ENCODE peak calls at places on chromosomes 6 and 20, in four cellular contexts. One of them, this sample, is unnamed.

GRCh38 chr6:116005508-116005855 is 55.2 kb downstream of the FRK start:
- DNase-seq in SW480: no peak
- DNase-seq in epithelial cell of esophagus: no peak
- DNase-seq in hepatocyte: peak; percentile 8
- DNase-seq in this sample: no peak

GRCh38 chr6:12288211-12288618 is 1.9 kb upstream of the EDN1 start:
- DNase-seq in SW480: no peak
- DNase-seq in epithelial cell of esophagus: peak; percentile 77
- DNase-seq in hepatocyte: no peak
- DNase-seq in this sample: no peak

GRCh38 chr6:30483677-30484279 is 5.5 kb upstream of the HLA-E start:
- DNase-seq in SW480: peak; percentile 49
- DNase-seq in epithelial cell of esophagus: peak; percentile 73
- DNase-seq in hepatocyte: peak; percentile 70
- DNase-seq in this sample: no peak

GRCh38 chr6:91669154-91669903 is 1082.5 kb upstream of the MAP3K7 start:
- DNase-seq in SW480: no peak
- DNase-seq in epithelial cell of esophagus: no peak
- DNase-seq in hepatocyte: no peak
- DNase-seq in this sample: no peak

GRCh38 chr20:50192364-50193168 is 1.9 kb downstream of the CEBPB start:
- DNase-seq in SW480: peak; percentile 98
- DNase-seq in epithelial cell of esophagus: peak; percentile 95
- DNase-seq in hepatocyte: peak; percentile 93
- DNase-seq in this sample: peak; percentile 94

GRCh38 chr20:34708621-34709043 is 4.5 kb downstream of the TP53INP2 start:
- DNase-seq in SW480: peak; percentile 66
- DNase-seq in epithelial cell of esophagus: peak; percentile 47
- DNase-seq in hepatocyte: peak; percentile 63
- DNase-seq in this sample: no peak

GRCh38 chr20:4252005-4252404 is 236.6 kb upstream of the RNF24 start:
- DNase-seq in SW480: no peak
- DNase-seq in epithelial cell of esophagus: no peak
- DNase-seq in hepatocyte: no peak
- DNase-seq in this sample: no peak

GRCh38 chr6:156719395-156719719 is 57.8 kb upstream of the ARID1B start:
- DNase-seq in SW480: no peak
- DNase-seq in epithelial cell of esophagus: peak; percentile 24
- DNase-seq in hepatocyte: peak; percentile 25
- DNase-seq in this sample: no peak

GRCh38 chr20:48739395-48740268 is 88.2 kb downstream of the PREX1 start:
- DNase-seq in SW480: no peak
- DNase-seq in epithelial cell of esophagus: no peak
- DNase-seq in hepatocyte: no peak
- DNase-seq in this sample: no peak

GRCh38 chr6:73372516-73372915 is 2.8 kb upstream of the OOEP start:
- DNase-seq in SW480: no peak
- DNase-seq in epithelial cell of esophagus: no peak
- DNase-seq in hepatocyte: no peak
- DNase-seq in this sample: no peak

GRCh38 chr20:1895674-1896496 is 678 bp downstream of the SIRPA start:
- DNase-seq in SW480: no peak
- DNase-seq in epithelial cell of esophagus: peak; percentile 47
- DNase-seq in hepatocyte: peak; percentile 44
- DNase-seq in this sample: no peak

GRCh38 chr6:149332602-149333311 is 15.2 kb downstream of the TAB2 start:
- DNase-seq in SW480: no peak
- DNase-seq in epithelial cell of esophagus: no peak
- DNase-seq in hepatocyte: no peak
- DNase-seq in this sample: no peak

GRCh38 chr6:54282186-54282585 is 26.1 kb upstream of the TINAG start:
- DNase-seq in SW480: no peak
- DNase-seq in epithelial cell of esophagus: peak; percentile 62
- DNase-seq in hepatocyte: no peak
- DNase-seq in this sample: no peak

GRCh38 chr20:330233-331149 is 5.1 kb downstream of the SOX12 start:
- DNase-seq in SW480: peak; percentile 72
- DNase-seq in epithelial cell of esophagus: peak; percentile 64
- DNase-seq in hepatocyte: peak; percentile 83
- DNase-seq in this sample: no peak

GRCh38 chr20:44736170-44737021 is 9.3 kb upstream of the KCNK15 start:
- DNase-seq in SW480: peak; percentile 91
- DNase-seq in epithelial cell of esophagus: peak; percentile 68
- DNase-seq in hepatocyte: peak; percentile 78
- DNase-seq in this sample: no peak

GRCh38 chr6:14848019-14848418 is 397.9 kb upstream of the JARID2 start:
- DNase-seq in SW480: no peak
- DNase-seq in epithelial cell of esophagus: peak; percentile 41
- DNase-seq in hepatocyte: no peak
- DNase-seq in this sample: no peak

GRCh38 chr20:4898282-4898681 is 103.0 kb downstream of the SLC23A2 start:
- DNase-seq in SW480: peak; percentile 96
- DNase-seq in epithelial cell of esophagus: peak; percentile 95
- DNase-seq in hepatocyte: peak; percentile 75
- DNase-seq in this sample: no peak

GRCh38 chr6:67916389-67916788 is 718.7 kb upstream of the ADGRB3 start:
- DNase-seq in SW480: no peak
- DNase-seq in epithelial cell of esophagus: no peak
- DNase-seq in hepatocyte: no peak
- DNase-seq in this sample: no peak

GRCh38 chr6:97275809-97276208 is 7.2 kb downstream of the MMS22L start:
- DNase-seq in SW480: no peak
- DNase-seq in epithelial cell of esophagus: no peak
- DNase-seq in hepatocyte: no peak
- DNase-seq in this sample: no peak

GRCh38 chr20:48750941-48751620 is 76.7 kb downstream of the PREX1 start:
- DNase-seq in SW480: peak; percentile 38
- DNase-seq in epithelial cell of esophagus: no peak
- DNase-seq in hepatocyte: no peak
- DNase-seq in this sample: no peak

GRCh38 chr6:22145823-22146379 is 150.9 kb downstream of the PRL start:
- DNase-seq in SW480: no peak
- DNase-seq in epithelial cell of esophagus: peak; percentile 27
- DNase-seq in hepatocyte: peak; percentile 16
- DNase-seq in this sample: no peak